ENCODE peak calls at places on chromosomes 1 and 21, in seven cellular contexts. One of them, this sample, is unnamed.

GRCh38 chr1:5993553-5994510 is 1.6 kb upstream of the NPHP4 start:
- DNase-seq in uterus: no peak
- DNase-seq in activated CD8-positive, alpha-beta memory T cell treated with anti-CD3 and anti-CD28 coated beads, Interleukin-2, amount 10 ng/mL, durations not matched to agents 7 days and 5 days: peak
- DNase-seq in fibroblast of villous mesenchyme: no peak
- DNase-seq in HuH-7.5: no peak
- DNase-seq in Kasumi-1: no peak
- DNase-seq in C1 segment of cervical spinal cord: no peak
- DNase-seq in this sample: no peak

GRCh38 chr1:41200728-41201127 is 41.4 kb downstream of the SCMH1 start:
- DNase-seq in uterus: no peak
- DNase-seq in activated CD8-positive, alpha-beta memory T cell treated with anti-CD3 and anti-CD28 coated beads, Interleukin-2, amount 10 ng/mL, durations not matched to agents 7 days and 5 days: no peak
- DNase-seq in fibroblast of villous mesenchyme: no peak
- DNase-seq in HuH-7.5: no peak
- DNase-seq in Kasumi-1: no peak
- DNase-seq in C1 segment of cervical spinal cord: no peak
- DNase-seq in this sample: no peak

GRCh38 chr1:11598461-11598860 is 55.8 kb downstream of the FBXO2 start:
- DNase-seq in uterus: no peak
- DNase-seq in activated CD8-positive, alpha-beta memory T cell treated with anti-CD3 and anti-CD28 coated beads, Interleukin-2, amount 10 ng/mL, durations not matched to agents 7 days and 5 days: no peak
- DNase-seq in fibroblast of villous mesenchyme: no peak
- DNase-seq in HuH-7.5: no peak
- DNase-seq in Kasumi-1: no peak
- DNase-seq in C1 segment of cervical spinal cord: no peak
- DNase-seq in this sample: peak

GRCh38 chr1:46131093-46131492 is 1.3 kb downstream of the PIK3R3 start:
- DNase-seq in uterus: no peak
- DNase-seq in activated CD8-positive, alpha-beta memory T cell treated with anti-CD3 and anti-CD28 coated beads, Interleukin-2, amount 10 ng/mL, durations not matched to agents 7 days and 5 days: no peak
- DNase-seq in fibroblast of villous mesenchyme: no peak
- DNase-seq in HuH-7.5: no peak
- DNase-seq in Kasumi-1: no peak
- DNase-seq in C1 segment of cervical spinal cord: no peak
- DNase-seq in this sample: peak

GRCh38 chr21:28513450-28513849 is 479.2 kb downstream of the LTN1 start:
- DNase-seq in uterus: no peak
- DNase-seq in activated CD8-positive, alpha-beta memory T cell treated with anti-CD3 and anti-CD28 coated beads, Interleukin-2, amount 10 ng/mL, durations not matched to agents 7 days and 5 days: no peak
- DNase-seq in fibroblast of villous mesenchyme: no peak
- DNase-seq in HuH-7.5: no peak
- DNase-seq in Kasumi-1: no peak
- DNase-seq in C1 segment of cervical spinal cord: no peak
- DNase-seq in this sample: peak

GRCh38 chr1:29390075-29390474 is 153.8 kb downstream of the PTPRU start:
- DNase-seq in uterus: no peak
- DNase-seq in activated CD8-positive, alpha-beta memory T cell treated with anti-CD3 and anti-CD28 coated beads, Interleukin-2, amount 10 ng/mL, durations not matched to agents 7 days and 5 days: peak
- DNase-seq in fibroblast of villous mesenchyme: no peak
- DNase-seq in HuH-7.5: no peak
- DNase-seq in Kasumi-1: no peak
- DNase-seq in C1 segment of cervical spinal cord: no peak
- DNase-seq in this sample: no peak

GRCh38 chr1:62299426-62300200 is 19.6 kb downstream of the KANK4 start:
- DNase-seq in uterus: no peak
- DNase-seq in activated CD8-positive, alpha-beta memory T cell treated with anti-CD3 and anti-CD28 coated beads, Interleukin-2, amount 10 ng/mL, durations not matched to agents 7 days and 5 days: no peak
- DNase-seq in fibroblast of villous mesenchyme: no peak
- DNase-seq in HuH-7.5: no peak
- DNase-seq in Kasumi-1: no peak
- DNase-seq in C1 segment of cervical spinal cord: no peak
- DNase-seq in this sample: peak

GRCh38 chr1:9652379-9653194 is 1.1 kb downstream of the PIK3CD start:
- DNase-seq in uterus: no peak
- DNase-seq in activated CD8-positive, alpha-beta memory T cell treated with anti-CD3 and anti-CD28 coated beads, Interleukin-2, amount 10 ng/mL, durations not matched to agents 7 days and 5 days: peak
- DNase-seq in fibroblast of villous mesenchyme: peak
- DNase-seq in HuH-7.5: no peak
- DNase-seq in Kasumi-1: peak
- DNase-seq in C1 segment of cervical spinal cord: no peak
- DNase-seq in this sample: peak

GRCh38 chr21:33293811-33294216 is 27.6 kb downstream of the IL10RB start:
- DNase-seq in uterus: no peak
- DNase-seq in activated CD8-positive, alpha-beta memory T cell treated with anti-CD3 and anti-CD28 coated beads, Interleukin-2, amount 10 ng/mL, durations not matched to agents 7 days and 5 days: no peak
- DNase-seq in fibroblast of villous mesenchyme: no peak
- DNase-seq in HuH-7.5: no peak
- DNase-seq in Kasumi-1: no peak
- DNase-seq in C1 segment of cervical spinal cord: no peak
- DNase-seq in this sample: no peak

GRCh38 chr1:55305735-55306134 is 90.6 kb upstream of the USP24 start:
- DNase-seq in uterus: no peak
- DNase-seq in activated CD8-positive, alpha-beta memory T cell treated with anti-CD3 and anti-CD28 coated beads, Interleukin-2, amount 10 ng/mL, durations not matched to agents 7 days and 5 days: no peak
- DNase-seq in fibroblast of villous mesenchyme: no peak
- DNase-seq in HuH-7.5: no peak
- DNase-seq in Kasumi-1: no peak
- DNase-seq in C1 segment of cervical spinal cord: no peak
- DNase-seq in this sample: peak

GRCh38 chr1:36081926-36082485 is 1.9 kb upstream of the TEKT2 start:
- DNase-seq in uterus: no peak
- DNase-seq in activated CD8-positive, alpha-beta memory T cell treated with anti-CD3 and anti-CD28 coated beads, Interleukin-2, amount 10 ng/mL, durations not matched to agents 7 days and 5 days: no peak
- DNase-seq in fibroblast of villous mesenchyme: no peak
- DNase-seq in HuH-7.5: no peak
- DNase-seq in Kasumi-1: no peak
- DNase-seq in C1 segment of cervical spinal cord: no peak
- DNase-seq in this sample: no peak

GRCh38 chr1:81670286-81670685 is 130.4 kb upstream of the ADGRL2 start:
- DNase-seq in uterus: peak
- DNase-seq in activated CD8-positive, alpha-beta memory T cell treated with anti-CD3 and anti-CD28 coated beads, Interleukin-2, amount 10 ng/mL, durations not matched to agents 7 days and 5 days: no peak
- DNase-seq in fibroblast of villous mesenchyme: peak
- DNase-seq in HuH-7.5: no peak
- DNase-seq in Kasumi-1: no peak
- DNase-seq in C1 segment of cervical spinal cord: no peak
- DNase-seq in this sample: peak

GRCh38 chr1:20997602-20998235 is 179.0 kb downstream of the EIF4G3 start:
- DNase-seq in uterus: no peak
- DNase-seq in activated CD8-positive, alpha-beta memory T cell treated with anti-CD3 and anti-CD28 coated beads, Interleukin-2, amount 10 ng/mL, durations not matched to agents 7 days and 5 days: no peak
- DNase-seq in fibroblast of villous mesenchyme: no peak
- DNase-seq in HuH-7.5: no peak
- DNase-seq in Kasumi-1: no peak
- DNase-seq in C1 segment of cervical spinal cord: no peak
- DNase-seq in this sample: no peak

This sample was measured in choroid plexus epithelial cell.